ENCODE peak calls at places on chromosomes 3 and 15, in ten cellular contexts. Z is NCI-H226; Q is endothelial cell; S is activated effector memory CD4-positive, alpha-beta T cell treated with anti-CD3 and anti-CD28 coated beads, Interleukin-2, amount 50 U/mL, for 16 hours; P is SW 1271; B is transverse colon; L is OCI-LY7; Y is T1000; X is stimulated activated CD8-positive, alpha-beta memory T cell treated with anti-CD3 and anti-CD28 coated beads, Interleukin-4, amount 100 ng/mL, for 1 hour; A is left ventricle myocardium inferior. F is an unnamed sample.

GRCh38 chr3:30872879-30873278 is 21.6 kb downstream of the GADL1 start:
- DNase-seq in Z (no peak), Q (no peak), S (no peak), P (no peak), B (no peak), L (no peak), Y (no peak), X (no peak), A (no peak), F (no peak)

GRCh38 chr3:31878231-31878838 is 102.7 kb downstream of the OSBPL10 start:
- DNase-seq in Z (peak), Q (no peak), S (no peak), P (no peak), B (no peak), L (no peak), Y (no peak), X (no peak), A (no peak), F (no peak)

GRCh38 chr3:58617338-58617761 is 40.2 kb upstream of the FAM107A start:
- DNase-seq in Z (no peak), Q (no peak), S (no peak), P (no peak), B (no peak), L (no peak), Y (no peak), X (no peak), A (peak), F (peak)

GRCh38 chr15:58510715-58511465 is 79.1 kb downstream of the LIPC start:
- DNase-seq in Z (no peak), Q (no peak), S (no peak), P (peak), B (no peak), L (no peak), Y (no peak), X (no peak), A (no peak), F (no peak)

GRCh38 chr15:89486726-89487050 is 9.7 kb downstream of the RHCG start:
- DNase-seq in Z (no peak), Q (no peak), S (peak), P (no peak), B (peak), L (no peak), Y (no peak), X (no peak), A (no peak), F (no peak)

GRCh38 chr3:64398431-64398830 is 173.2 kb upstream of the PRICKLE2 start:
- DNase-seq in Z (no peak), Q (no peak), S (no peak), P (no peak), B (no peak), L (no peak), Y (no peak), X (no peak), A (no peak), F (no peak)

GRCh38 chr15:98896002-98896721 is 111.4 kb downstream of the PGPEP1L start:
- DNase-seq in Z (peak), Q (no peak), S (no peak), P (no peak), B (no peak), L (no peak), Y (peak), X (no peak), A (no peak), F (no peak)

GRCh38 chr3:58474348-58474911 is 17.5 kb upstream of the KCTD6 start:
- DNase-seq in Z (no peak), Q (no peak), S (no peak), P (no peak), B (no peak), L (peak), Y (no peak), X (no peak), A (no peak), F (no peak)

GRCh38 chr3:188220988-188221818 is 67.2 kb downstream of the LPP start:
- DNase-seq in Z (no peak), Q (no peak), S (no peak), P (no peak), B (peak), L (no peak), Y (no peak), X (no peak), A (no peak), F (peak)

GRCh38 chr3:190173426-190173825 is 52.7 kb upstream of the P3H2 start:
- DNase-seq in Z (no peak), Q (no peak), S (no peak), P (no peak), B (no peak), L (no peak), Y (no peak), X (no peak), A (no peak), F (no peak)

GRCh38 chr15:85622432-85622831 is 172.3 kb downstream of the KLHL25 start:
- DNase-seq in Z (peak), Q (no peak), S (no peak), P (no peak), B (no peak), L (no peak), Y (no peak), X (no peak), A (no peak), F (no peak)

GRCh38 chr3:54859204-54859603 is 68.7 kb downstream of the LRTM1 start:
- DNase-seq in Z (peak), Q (no peak), S (no peak), P (no peak), B (no peak), L (no peak), Y (no peak), X (no peak), A (no peak), F (no peak)

GRCh38 chr15:51735211-51735610 is 2.2 kb downstream of the LYSMD2 start:
- DNase-seq in Z (no peak), Q (no peak), S (no peak), P (no peak), B (no peak), L (peak), Y (no peak), X (no peak), A (no peak), F (no peak)

GRCh38 chr3:161274691-161275298 is 53.7 kb downstream of the NMD3 start:
- DNase-seq in Z (peak), Q (peak), S (no peak), P (peak), B (peak), L (peak), Y (no peak), X (no peak), A (no peak), F (no peak)

GRCh38 chr3:14534379-14535191 is 5.6 kb downstream of the GRIP2 start:
- DNase-seq in Z (no peak), Q (no peak), S (no peak), P (no peak), B (no peak), L (no peak), Y (no peak), X (no peak), A (no peak), F (no peak)

GRCh38 chr3:150150633-150151032 is 179.9 kb upstream of the PFN2 start:
- DNase-seq in Z (no peak), Q (no peak), S (no peak), P (no peak), B (no peak), L (no peak), Y (no peak), X (no peak), A (no peak), F (no peak)

GRCh38 chr3:31533169-31533870 is 595 bp downstream of the STT3B start:
- DNase-seq in Z (peak), Q (peak), S (peak), P (peak), B (peak), L (peak), Y (no peak), X (no peak), A (peak), F (peak)

GRCh38 chr3:113495035-113495434 is 19.9 kb downstream of the SPICE1 start:
- DNase-seq in Z (no peak), Q (peak), S (peak), P (peak), B (peak), L (peak), Y (no peak), X (no peak), A (no peak), F (no peak)

GRCh38 chr3:123640311-123641083 is 55.6 kb upstream of the HACD2 start:
- DNase-seq in Z (no peak), Q (no peak), S (no peak), P (no peak), B (no peak), L (no peak), Y (no peak), X (no peak), A (no peak), F (peak)

GRCh38 chr3:44001072-44001471 is 240.6 kb upstream of the TOPAZ1 start:
- DNase-seq in Z (no peak), Q (no peak), S (no peak), P (no peak), B (no peak), L (no peak), Y (no peak), X (no peak), A (no peak), F (no peak)

GRCh38 chr3:175316799-175317198 is 457.7 kb downstream of the NAALADL2 start:
- DNase-seq in Z (no peak), Q (no peak), S (no peak), P (no peak), B (no peak), L (no peak), Y (no peak), X (no peak), A (no peak), F (no peak)

GRCh38 chr3:14577897-14578296 is 37.8 kb upstream of the GRIP2 start:
- DNase-seq in Z (no peak), Q (no peak), S (no peak), P (no peak), B (no peak), L (no peak), Y (no peak), X (no peak), A (no peak), F (no peak)

GRCh38 chr3:81728766-81729544 is 32.5 kb downstream of the GBE1 start:
- DNase-seq in Z (peak), Q (no peak), S (no peak), P (no peak), B (no peak), L (no peak), Y (no peak), X (no peak), A (no peak), F (no peak)

GRCh38 chr3:64063982-64064438 is 40.7 kb upstream of the PSMD6 start:
- DNase-seq in Z (no peak), Q (no peak), S (no peak), P (no peak), B (no peak), L (no peak), Y (no peak), X (no peak), A (no peak), F (no peak)

GRCh38 chr3:25910997-25911396 is 121.1 kb downstream of the OXSM start:
- DNase-seq in Z (no peak), Q (no peak), S (peak), P (peak), B (peak), L (peak), Y (no peak), X (no peak), A (no peak), F (no peak)

GRCh38 chr3:46632792-46633191 is 20.5 kb downstream of the FAM240A start:
- DNase-seq in Z (no peak), Q (no peak), S (no peak), P (no peak), B (no peak), L (no peak), Y (no peak), X (no peak), A (no peak), F (no peak)

GRCh38 chr3:12909710-12910109 is 68.3 kb upstream of the RPL32 start:
- DNase-seq in Z (no peak), Q (no peak), S (no peak), P (no peak), B (no peak), L (no peak), Y (no peak), X (no peak), A (no peak), F (no peak)

GRCh38 chr3:44890258-44890657 is 15.8 kb downstream of the TGM4 start:
- DNase-seq in Z (no peak), Q (no peak), S (no peak), P (no peak), B (no peak), L (no peak), Y (no peak), X (no peak), A (no peak), F (no peak)

GRCh38 chr15:78012643-78013077 is 64.9 kb downstream of the TBC1D2B start:
- DNase-seq in Z (no peak), Q (no peak), S (no peak), P (no peak), B (peak), L (no peak), Y (no peak), X (no peak), A (no peak), F (no peak)

GRCh38 chr15:44727462-44728231 is 8.7 kb upstream of the TRIM69 start:
- DNase-seq in Z (no peak), Q (no peak), S (peak), P (no peak), B (no peak), L (no peak), Y (no peak), X (no peak), A (no peak), F (no peak)

GRCh38 chr3:44883999-44884431 is 9.6 kb downstream of the TGM4 start:
- DNase-seq in Z (peak), Q (no peak), S (no peak), P (peak), B (no peak), L (no peak), Y (peak), X (no peak), A (no peak), F (no peak)

F was measured in sigmoid colon.